ENCODE peak calls at places on chromosome 6, in six cellular contexts. G is stimulated activated CD4-positive, alpha-beta T cell treated with anti-CD3 and anti-CD28 coated beads, Interleukin-2, amount 100 ng/mL, for 48 hours; H is immature natural killer cell; D is brain microvascular endothelial cell; B is left ventricle myocardium superior; O is AG04450. I is an unnamed sample.
A peak's percentile ranks its signal among the peaks of the same experiment; 100 is the strongest.

GRCh38 chr6:14932485-14933178 is 313.2 kb upstream of the JARID2 start:
- DNase-seq in D (no peak), O (no peak), H (no peak), B (no peak), G (no peak), I (no peak)

GRCh38 chr6:113651920-113652319 is 205.2 kb upstream of the MARCKS start:
- DNase-seq in B (no peak), H (no peak), D (no peak), G (no peak), O (no peak), I (no peak)

GRCh38 chr6:47034919-47035318 is 7.2 kb downstream of the ADGRF1 start:
- DNase-seq in H (no peak), G (no peak), B (no peak), O (peak; percentile 15), D (peak; percentile 98), I (no peak)

GRCh38 chr6:2118136-2118535 is 127.3 kb downstream of the GMDS start:
- DNase-seq in H (no peak), B (no peak), O (no peak), G (no peak), D (no peak), I (no peak)

GRCh38 chr6:140289186-140289585 is 914.7 kb upstream of the CITED2 start:
- DNase-seq in B (no peak), H (no peak), D (no peak), G (no peak), O (no peak), I (no peak)

GRCh38 chr6:163694988-163695942 is 280.7 kb downstream of the QKI start:
- DNase-seq in G (no peak), D (no peak), B (no peak), O (no peak), H (no peak), I (no peak)

GRCh38 chr6:107435798-107436197 is 23.6 kb downstream of the PDSS2 start:
- DNase-seq in G (no peak), B (no peak), D (no peak), O (no peak), H (no peak), I (no peak)

GRCh38 chr6:31352497-31353368 is 4.2 kb downstream of the HLA-B start:
- DNase-seq in G (peak; percentile 12), H (peak; percentile 56), D (no peak), O (no peak), B (no peak), I (no peak)

GRCh38 chr6:24796616-24797290 is 2.0 kb downstream of the ARMH2 start:
- DNase-seq in O (no peak), G (no peak), H (no peak), B (no peak), D (no peak), I (no peak)

GRCh38 chr6:134138226-134138975 is 86.0 kb upstream of the SLC2A12 start:
- DNase-seq in B (no peak), H (no peak), G (no peak), D (no peak), O (no peak), I (no peak)

GRCh38 chr6:142537612-142538478 is 236.0 kb downstream of the ADGRG6 start:
- DNase-seq in O (no peak), D (peak; percentile 14), G (peak; percentile 15), H (no peak), B (no peak), I (peak; percentile 53)

GRCh38 chr6:158799051-158799792 is 19.9 kb downstream of the EZR start:
- DNase-seq in D (peak; percentile 27), B (no peak), G (no peak), O (no peak), H (no peak), I (no peak)

GRCh38 chr6:34412643-34413214 is 13.1 kb downstream of the RPS10 start:
- DNase-seq in B (no peak), D (no peak), O (no peak), H (no peak), G (no peak), I (no peak)

GRCh38 chr6:33411632-33412005 is 805 bp downstream of the PHF1 start:
- DNase-seq in D (no peak), G (no peak), O (no peak), H (no peak), B (no peak), I (no peak)

GRCh38 chr6:39812853-39813533 is 20.8 kb downstream of the DAAM2 start:
- DNase-seq in B (no peak), H (no peak), G (no peak), D (no peak), O (no peak), I (peak; percentile 66)

GRCh38 chr6:33757113-33757512 is 10.4 kb upstream of the IP6K3 start:
- DNase-seq in H (no peak), B (no peak), D (no peak), O (no peak), G (no peak), I (no peak)

GRCh38 chr6:144346719-144347446 is 61.7 kb downstream of the UTRN start:
- DNase-seq in B (no peak), H (no peak), D (peak; percentile 82), G (no peak), O (peak; percentile 24), I (no peak)

GRCh38 chr6:126842769-126843168 is 275.7 kb upstream of the RSPO3 start:
- DNase-seq in B (no peak), H (no peak), G (no peak), O (no peak), D (no peak), I (no peak)

I was measured in Jurkat, Clone E6-1.